ENCODE peak calls at places on chromosomes 2 and 18, in ten cellular contexts. One of them, this sample, is unnamed.
A peak's percentile ranks its signal among the peaks of the same experiment; 100 is the strongest.

GRCh38 chr2:26061539-26061938 is 27.7 kb downstream of the RAB10 start:
- ATAC-seq in activated T-helper 17 cell treated with anti-CD3 and anti-CD28 coated beads, Interleukin-2, amount 50 U/mL, for 72 hours: no peak
- ATAC-seq in RWPE2: no peak
- ATAC-seq in A549: no peak
- ATAC-seq in aorta: no peak
- ATAC-seq in gastrocnemius medialis: no peak
- ATAC-seq in activated T-cell treated with anti-CD3 and anti-CD28 coated beads, Interleukin-2, amount 50 U/mL, for 72 hours: no peak
- ATAC-seq in activated naive CD8-positive, alpha-beta T cell treated with anti-CD3 and anti-CD28 coated beads, Interleukin-2, amount 50 U/mL, for 24 hours: no peak
- ATAC-seq in T-cell: no peak
- ATAC-seq in heart right ventricle: no peak
- ATAC-seq in this sample: no peak

GRCh38 chr2:120647487-120647886 is 88.2 kb upstream of the GLI2 start:
- ATAC-seq in T-cell: no peak
- ATAC-seq in activated T-cell treated with anti-CD3 and anti-CD28 coated beads, Interleukin-2, amount 50 U/mL, for 72 hours: no peak
- ATAC-seq in aorta: no peak
- ATAC-seq in activated naive CD8-positive, alpha-beta T cell treated with anti-CD3 and anti-CD28 coated beads, Interleukin-2, amount 50 U/mL, for 24 hours: no peak
- ATAC-seq in gastrocnemius medialis: no peak
- ATAC-seq in RWPE2: no peak
- ATAC-seq in A549: no peak
- ATAC-seq in activated T-helper 17 cell treated with anti-CD3 and anti-CD28 coated beads, Interleukin-2, amount 50 U/mL, for 72 hours: no peak
- ATAC-seq in heart right ventricle: no peak
- ATAC-seq in this sample: no peak

GRCh38 chr18:70462078-70462439 is 173.2 kb downstream of the SOCS6 start:
- ATAC-seq in T-cell: no peak
- ATAC-seq in gastrocnemius medialis: no peak
- ATAC-seq in aorta: no peak
- ATAC-seq in heart right ventricle: no peak
- ATAC-seq in A549: no peak
- ATAC-seq in activated T-cell treated with anti-CD3 and anti-CD28 coated beads, Interleukin-2, amount 50 U/mL, for 72 hours: no peak
- ATAC-seq in activated naive CD8-positive, alpha-beta T cell treated with anti-CD3 and anti-CD28 coated beads, Interleukin-2, amount 50 U/mL, for 24 hours: no peak
- ATAC-seq in RWPE2: no peak
- ATAC-seq in activated T-helper 17 cell treated with anti-CD3 and anti-CD28 coated beads, Interleukin-2, amount 50 U/mL, for 72 hours: no peak
- ATAC-seq in this sample: no peak

GRCh38 chr18:8826514-8826913 is 121.2 kb downstream of the MTCL1 start:
- ATAC-seq in activated T-helper 17 cell treated with anti-CD3 and anti-CD28 coated beads, Interleukin-2, amount 50 U/mL, for 72 hours: no peak
- ATAC-seq in A549: no peak
- ATAC-seq in RWPE2: no peak
- ATAC-seq in activated naive CD8-positive, alpha-beta T cell treated with anti-CD3 and anti-CD28 coated beads, Interleukin-2, amount 50 U/mL, for 24 hours: no peak
- ATAC-seq in gastrocnemius medialis: no peak
- ATAC-seq in aorta: no peak
- ATAC-seq in activated T-cell treated with anti-CD3 and anti-CD28 coated beads, Interleukin-2, amount 50 U/mL, for 72 hours: no peak
- ATAC-seq in T-cell: no peak
- ATAC-seq in heart right ventricle: no peak
- ATAC-seq in this sample: no peak

GRCh38 chr18:48940854-48941531 is 9.8 kb downstream of the SMAD7 start:
- ATAC-seq in A549: no peak
- ATAC-seq in aorta: no peak
- ATAC-seq in activated naive CD8-positive, alpha-beta T cell treated with anti-CD3 and anti-CD28 coated beads, Interleukin-2, amount 50 U/mL, for 24 hours: peak; percentile 90
- ATAC-seq in activated T-cell treated with anti-CD3 and anti-CD28 coated beads, Interleukin-2, amount 50 U/mL, for 72 hours: peak; percentile 87
- ATAC-seq in gastrocnemius medialis: no peak
- ATAC-seq in T-cell: peak; percentile 89
- ATAC-seq in activated T-helper 17 cell treated with anti-CD3 and anti-CD28 coated beads, Interleukin-2, amount 50 U/mL, for 72 hours: peak; percentile 78
- ATAC-seq in heart right ventricle: no peak
- ATAC-seq in RWPE2: no peak
- ATAC-seq in this sample: peak; percentile 89

GRCh38 chr2:234708717-234709116 is 211.8 kb upstream of the ARL4C start:
- ATAC-seq in RWPE2: no peak
- ATAC-seq in A549: no peak
- ATAC-seq in gastrocnemius medialis: no peak
- ATAC-seq in aorta: no peak
- ATAC-seq in T-cell: no peak
- ATAC-seq in activated naive CD8-positive, alpha-beta T cell treated with anti-CD3 and anti-CD28 coated beads, Interleukin-2, amount 50 U/mL, for 24 hours: no peak
- ATAC-seq in activated T-helper 17 cell treated with anti-CD3 and anti-CD28 coated beads, Interleukin-2, amount 50 U/mL, for 72 hours: no peak
- ATAC-seq in heart right ventricle: no peak
- ATAC-seq in activated T-cell treated with anti-CD3 and anti-CD28 coated beads, Interleukin-2, amount 50 U/mL, for 72 hours: no peak
- ATAC-seq in this sample: no peak

GRCh38 chr18:34957119-34957863 is 83.9 kb upstream of the MAPRE2 start:
- ATAC-seq in RWPE2: no peak
- ATAC-seq in T-cell: no peak
- ATAC-seq in activated T-helper 17 cell treated with anti-CD3 and anti-CD28 coated beads, Interleukin-2, amount 50 U/mL, for 72 hours: no peak
- ATAC-seq in heart right ventricle: peak; percentile 20
- ATAC-seq in activated T-cell treated with anti-CD3 and anti-CD28 coated beads, Interleukin-2, amount 50 U/mL, for 72 hours: no peak
- ATAC-seq in A549: no peak
- ATAC-seq in activated naive CD8-positive, alpha-beta T cell treated with anti-CD3 and anti-CD28 coated beads, Interleukin-2, amount 50 U/mL, for 24 hours: no peak
- ATAC-seq in aorta: no peak
- ATAC-seq in gastrocnemius medialis: peak; percentile 17
- ATAC-seq in this sample: no peak

GRCh38 chr2:206766057-206766930 is 888 bp downstream of the FASTKD2 start:
- ATAC-seq in gastrocnemius medialis: no peak
- ATAC-seq in A549: no peak
- ATAC-seq in aorta: no peak
- ATAC-seq in T-cell: no peak
- ATAC-seq in activated T-cell treated with anti-CD3 and anti-CD28 coated beads, Interleukin-2, amount 50 U/mL, for 72 hours: no peak
- ATAC-seq in RWPE2: no peak
- ATAC-seq in heart right ventricle: no peak
- ATAC-seq in activated naive CD8-positive, alpha-beta T cell treated with anti-CD3 and anti-CD28 coated beads, Interleukin-2, amount 50 U/mL, for 24 hours: no peak
- ATAC-seq in activated T-helper 17 cell treated with anti-CD3 and anti-CD28 coated beads, Interleukin-2, amount 50 U/mL, for 72 hours: no peak
- ATAC-seq in this sample: no peak

GRCh38 chr18:55228191-55228590 is 268.9 kb upstream of the CCDC68 start:
- ATAC-seq in activated T-helper 17 cell treated with anti-CD3 and anti-CD28 coated beads, Interleukin-2, amount 50 U/mL, for 72 hours: no peak
- ATAC-seq in aorta: no peak
- ATAC-seq in heart right ventricle: peak; percentile 39
- ATAC-seq in RWPE2: no peak
- ATAC-seq in A549: peak; percentile 39
- ATAC-seq in T-cell: no peak
- ATAC-seq in gastrocnemius medialis: no peak
- ATAC-seq in activated naive CD8-positive, alpha-beta T cell treated with anti-CD3 and anti-CD28 coated beads, Interleukin-2, amount 50 U/mL, for 24 hours: no peak
- ATAC-seq in activated T-cell treated with anti-CD3 and anti-CD28 coated beads, Interleukin-2, amount 50 U/mL, for 72 hours: no peak
- ATAC-seq in this sample: no peak

GRCh38 chr2:64035067-64035942 is 16.1 kb upstream of the VPS54 start:
- ATAC-seq in activated T-cell treated with anti-CD3 and anti-CD28 coated beads, Interleukin-2, amount 50 U/mL, for 72 hours: peak; percentile 78
- ATAC-seq in T-cell: no peak
- ATAC-seq in A549: no peak
- ATAC-seq in activated naive CD8-positive, alpha-beta T cell treated with anti-CD3 and anti-CD28 coated beads, Interleukin-2, amount 50 U/mL, for 24 hours: peak; percentile 21
- ATAC-seq in heart right ventricle: no peak
- ATAC-seq in activated T-helper 17 cell treated with anti-CD3 and anti-CD28 coated beads, Interleukin-2, amount 50 U/mL, for 72 hours: peak; percentile 69
- ATAC-seq in gastrocnemius medialis: no peak
- ATAC-seq in aorta: no peak
- ATAC-seq in RWPE2: no peak
- ATAC-seq in this sample: no peak

GRCh38 chr18:41604964-41605363 is 350.1 kb upstream of the PIK3C3 start:
- ATAC-seq in heart right ventricle: no peak
- ATAC-seq in activated T-helper 17 cell treated with anti-CD3 and anti-CD28 coated beads, Interleukin-2, amount 50 U/mL, for 72 hours: no peak
- ATAC-seq in aorta: no peak
- ATAC-seq in activated naive CD8-positive, alpha-beta T cell treated with anti-CD3 and anti-CD28 coated beads, Interleukin-2, amount 50 U/mL, for 24 hours: no peak
- ATAC-seq in gastrocnemius medialis: no peak
- ATAC-seq in RWPE2: no peak
- ATAC-seq in activated T-cell treated with anti-CD3 and anti-CD28 coated beads, Interleukin-2, amount 50 U/mL, for 72 hours: no peak
- ATAC-seq in A549: no peak
- ATAC-seq in T-cell: no peak
- ATAC-seq in this sample: no peak

GRCh38 chr2:66714651-66715050 is 279.7 kb downstream of the MEIS1 start:
- ATAC-seq in gastrocnemius medialis: no peak
- ATAC-seq in aorta: no peak
- ATAC-seq in heart right ventricle: no peak
- ATAC-seq in RWPE2: no peak
- ATAC-seq in T-cell: no peak
- ATAC-seq in activated T-cell treated with anti-CD3 and anti-CD28 coated beads, Interleukin-2, amount 50 U/mL, for 72 hours: no peak
- ATAC-seq in activated naive CD8-positive, alpha-beta T cell treated with anti-CD3 and anti-CD28 coated beads, Interleukin-2, amount 50 U/mL, for 24 hours: no peak
- ATAC-seq in A549: no peak
- ATAC-seq in activated T-helper 17 cell treated with anti-CD3 and anti-CD28 coated beads, Interleukin-2, amount 50 U/mL, for 72 hours: no peak
- ATAC-seq in this sample: no peak

GRCh38 chr18:13120967-13121586 is 97.5 kb upstream of the LDLRAD4 start:
- ATAC-seq in activated T-helper 17 cell treated with anti-CD3 and anti-CD28 coated beads, Interleukin-2, amount 50 U/mL, for 72 hours: no peak
- ATAC-seq in T-cell: no peak
- ATAC-seq in A549: no peak
- ATAC-seq in gastrocnemius medialis: no peak
- ATAC-seq in activated naive CD8-positive, alpha-beta T cell treated with anti-CD3 and anti-CD28 coated beads, Interleukin-2, amount 50 U/mL, for 24 hours: no peak
- ATAC-seq in heart right ventricle: peak; percentile 49
- ATAC-seq in RWPE2: no peak
- ATAC-seq in aorta: no peak
- ATAC-seq in activated T-cell treated with anti-CD3 and anti-CD28 coated beads, Interleukin-2, amount 50 U/mL, for 72 hours: no peak
- ATAC-seq in this sample: no peak

GRCh38 chr2:172280820-172281454 is 146.4 kb upstream of the ITGA6 start:
- ATAC-seq in activated T-cell treated with anti-CD3 and anti-CD28 coated beads, Interleukin-2, amount 50 U/mL, for 72 hours: no peak
- ATAC-seq in T-cell: no peak
- ATAC-seq in activated naive CD8-positive, alpha-beta T cell treated with anti-CD3 and anti-CD28 coated beads, Interleukin-2, amount 50 U/mL, for 24 hours: no peak
- ATAC-seq in RWPE2: no peak
- ATAC-seq in activated T-helper 17 cell treated with anti-CD3 and anti-CD28 coated beads, Interleukin-2, amount 50 U/mL, for 72 hours: no peak
- ATAC-seq in A549: no peak
- ATAC-seq in aorta: no peak
- ATAC-seq in heart right ventricle: peak; percentile 74
- ATAC-seq in gastrocnemius medialis: no peak
- ATAC-seq in this sample: peak; percentile 73

GRCh38 chr18:58337688-58338087 is 291.2 kb downstream of the ALPK2 start:
- ATAC-seq in A549: no peak
- ATAC-seq in aorta: no peak
- ATAC-seq in gastrocnemius medialis: peak; percentile 51
- ATAC-seq in activated T-helper 17 cell treated with anti-CD3 and anti-CD28 coated beads, Interleukin-2, amount 50 U/mL, for 72 hours: no peak
- ATAC-seq in activated T-cell treated with anti-CD3 and anti-CD28 coated beads, Interleukin-2, amount 50 U/mL, for 72 hours: no peak
- ATAC-seq in T-cell: no peak
- ATAC-seq in activated naive CD8-positive, alpha-beta T cell treated with anti-CD3 and anti-CD28 coated beads, Interleukin-2, amount 50 U/mL, for 24 hours: no peak
- ATAC-seq in heart right ventricle: no peak
- ATAC-seq in RWPE2: no peak
- ATAC-seq in this sample: no peak

GRCh38 chr18:21526463-21526862 is 74.0 kb downstream of the ESCO1 start:
- ATAC-seq in activated naive CD8-positive, alpha-beta T cell treated with anti-CD3 and anti-CD28 coated beads, Interleukin-2, amount 50 U/mL, for 24 hours: no peak
- ATAC-seq in heart right ventricle: no peak
- ATAC-seq in T-cell: no peak
- ATAC-seq in aorta: peak; percentile 36
- ATAC-seq in gastrocnemius medialis: no peak
- ATAC-seq in activated T-cell treated with anti-CD3 and anti-CD28 coated beads, Interleukin-2, amount 50 U/mL, for 72 hours: no peak
- ATAC-seq in RWPE2: no peak
- ATAC-seq in A549: no peak
- ATAC-seq in activated T-helper 17 cell treated with anti-CD3 and anti-CD28 coated beads, Interleukin-2, amount 50 U/mL, for 72 hours: no peak
- ATAC-seq in this sample: no peak

GRCh38 chr2:219072741-219073140 is 12.0 kb upstream of the IHH start:
- ATAC-seq in heart right ventricle: no peak
- ATAC-seq in gastrocnemius medialis: no peak
- ATAC-seq in RWPE2: no peak
- ATAC-seq in A549: no peak
- ATAC-seq in activated naive CD8-positive, alpha-beta T cell treated with anti-CD3 and anti-CD28 coated beads, Interleukin-2, amount 50 U/mL, for 24 hours: no peak
- ATAC-seq in T-cell: no peak
- ATAC-seq in aorta: no peak
- ATAC-seq in activated T-helper 17 cell treated with anti-CD3 and anti-CD28 coated beads, Interleukin-2, amount 50 U/mL, for 72 hours: no peak
- ATAC-seq in activated T-cell treated with anti-CD3 and anti-CD28 coated beads, Interleukin-2, amount 50 U/mL, for 72 hours: no peak
- ATAC-seq in this sample: no peak

GRCh38 chr2:186484062-186484735 is 1.9 kb upstream of the ZC3H15 start:
- ATAC-seq in activated T-helper 17 cell treated with anti-CD3 and anti-CD28 coated beads, Interleukin-2, amount 50 U/mL, for 72 hours: no peak
- ATAC-seq in heart right ventricle: no peak
- ATAC-seq in T-cell: no peak
- ATAC-seq in aorta: no peak
- ATAC-seq in A549: no peak
- ATAC-seq in RWPE2: no peak
- ATAC-seq in activated T-cell treated with anti-CD3 and anti-CD28 coated beads, Interleukin-2, amount 50 U/mL, for 72 hours: no peak
- ATAC-seq in activated naive CD8-positive, alpha-beta T cell treated with anti-CD3 and anti-CD28 coated beads, Interleukin-2, amount 50 U/mL, for 24 hours: no peak
- ATAC-seq in gastrocnemius medialis: no peak
- ATAC-seq in this sample: no peak

GRCh38 chr2:3587021-3587420 is 7.9 kb upstream of the COLEC11 start:
- ATAC-seq in heart right ventricle: no peak
- ATAC-seq in activated T-helper 17 cell treated with anti-CD3 and anti-CD28 coated beads, Interleukin-2, amount 50 U/mL, for 72 hours: no peak
- ATAC-seq in activated T-cell treated with anti-CD3 and anti-CD28 coated beads, Interleukin-2, amount 50 U/mL, for 72 hours: no peak
- ATAC-seq in activated naive CD8-positive, alpha-beta T cell treated with anti-CD3 and anti-CD28 coated beads, Interleukin-2, amount 50 U/mL, for 24 hours: peak; percentile 18
- ATAC-seq in gastrocnemius medialis: no peak
- ATAC-seq in A549: peak; percentile 33
- ATAC-seq in RWPE2: no peak
- ATAC-seq in T-cell: no peak
- ATAC-seq in aorta: no peak
- ATAC-seq in this sample: no peak

GRCh38 chr18:51108330-51108729 is 78.3 kb downstream of the SMAD4 start:
- ATAC-seq in heart right ventricle: no peak
- ATAC-seq in activated T-cell treated with anti-CD3 and anti-CD28 coated beads, Interleukin-2, amount 50 U/mL, for 72 hours: no peak
- ATAC-seq in A549: no peak
- ATAC-seq in activated naive CD8-positive, alpha-beta T cell treated with anti-CD3 and anti-CD28 coated beads, Interleukin-2, amount 50 U/mL, for 24 hours: no peak
- ATAC-seq in gastrocnemius medialis: no peak
- ATAC-seq in activated T-helper 17 cell treated with anti-CD3 and anti-CD28 coated beads, Interleukin-2, amount 50 U/mL, for 72 hours: no peak
- ATAC-seq in aorta: no peak
- ATAC-seq in T-cell: no peak
- ATAC-seq in RWPE2: no peak
- ATAC-seq in this sample: no peak

GRCh38 chr2:20231159-20231558 is 6.2 kb upstream of the SDC1 start:
- ATAC-seq in activated T-cell treated with anti-CD3 and anti-CD28 coated beads, Interleukin-2, amount 50 U/mL, for 72 hours: no peak
- ATAC-seq in activated naive CD8-positive, alpha-beta T cell treated with anti-CD3 and anti-CD28 coated beads, Interleukin-2, amount 50 U/mL, for 24 hours: no peak
- ATAC-seq in aorta: no peak
- ATAC-seq in T-cell: no peak
- ATAC-seq in activated T-helper 17 cell treated with anti-CD3 and anti-CD28 coated beads, Interleukin-2, amount 50 U/mL, for 72 hours: no peak
- ATAC-seq in A549: peak; percentile 35
- ATAC-seq in gastrocnemius medialis: no peak
- ATAC-seq in RWPE2: peak; percentile 0
- ATAC-seq in heart right ventricle: no peak
- ATAC-seq in this sample: no peak

GRCh38 chr2:28341208-28341891 is 51.3 kb upstream of the FOSL2 start:
- ATAC-seq in heart right ventricle: no peak
- ATAC-seq in activated naive CD8-positive, alpha-beta T cell treated with anti-CD3 and anti-CD28 coated beads, Interleukin-2, amount 50 U/mL, for 24 hours: no peak
- ATAC-seq in aorta: no peak
- ATAC-seq in A549: no peak
- ATAC-seq in activated T-helper 17 cell treated with anti-CD3 and anti-CD28 coated beads, Interleukin-2, amount 50 U/mL, for 72 hours: no peak
- ATAC-seq in T-cell: no peak
- ATAC-seq in RWPE2: no peak
- ATAC-seq in gastrocnemius medialis: no peak
- ATAC-seq in activated T-cell treated with anti-CD3 and anti-CD28 coated beads, Interleukin-2, amount 50 U/mL, for 72 hours: no peak
- ATAC-seq in this sample: no peak

GRCh38 chr18:59070181-59070912 is 69.3 kb upstream of the SEC11C start:
- ATAC-seq in activated T-cell treated with anti-CD3 and anti-CD28 coated beads, Interleukin-2, amount 50 U/mL, for 72 hours: peak; percentile 83
- ATAC-seq in gastrocnemius medialis: peak; percentile 94
- ATAC-seq in heart right ventricle: peak; percentile 80
- ATAC-seq in RWPE2: peak; percentile 83
- ATAC-seq in activated naive CD8-positive, alpha-beta T cell treated with anti-CD3 and anti-CD28 coated beads, Interleukin-2, amount 50 U/mL, for 24 hours: peak; percentile 77
- ATAC-seq in aorta: peak; percentile 82
- ATAC-seq in T-cell: peak; percentile 75
- ATAC-seq in activated T-helper 17 cell treated with anti-CD3 and anti-CD28 coated beads, Interleukin-2, amount 50 U/mL, for 72 hours: peak; percentile 69
- ATAC-seq in A549: peak; percentile 96
- ATAC-seq in this sample: peak; percentile 85

GRCh38 chr18:13791181-13791580 is 32.8 kb upstream of the MC5R start:
- ATAC-seq in activated T-helper 17 cell treated with anti-CD3 and anti-CD28 coated beads, Interleukin-2, amount 50 U/mL, for 72 hours: no peak
- ATAC-seq in activated T-cell treated with anti-CD3 and anti-CD28 coated beads, Interleukin-2, amount 50 U/mL, for 72 hours: no peak
- ATAC-seq in gastrocnemius medialis: no peak
- ATAC-seq in activated naive CD8-positive, alpha-beta T cell treated with anti-CD3 and anti-CD28 coated beads, Interleukin-2, amount 50 U/mL, for 24 hours: no peak
- ATAC-seq in heart right ventricle: no peak
- ATAC-seq in RWPE2: peak; percentile 99
- ATAC-seq in T-cell: no peak
- ATAC-seq in A549: no peak
- ATAC-seq in aorta: no peak
- ATAC-seq in this sample: no peak

GRCh38 chr18:10745971-10746370 is 220.1 kb downstream of the NAPG start:
- ATAC-seq in activated T-cell treated with anti-CD3 and anti-CD28 coated beads, Interleukin-2, amount 50 U/mL, for 72 hours: no peak
- ATAC-seq in aorta: no peak
- ATAC-seq in T-cell: no peak
- ATAC-seq in activated naive CD8-positive, alpha-beta T cell treated with anti-CD3 and anti-CD28 coated beads, Interleukin-2, amount 50 U/mL, for 24 hours: no peak
- ATAC-seq in A549: no peak
- ATAC-seq in RWPE2: no peak
- ATAC-seq in gastrocnemius medialis: no peak
- ATAC-seq in activated T-helper 17 cell treated with anti-CD3 and anti-CD28 coated beads, Interleukin-2, amount 50 U/mL, for 72 hours: no peak
- ATAC-seq in heart right ventricle: no peak
- ATAC-seq in this sample: no peak

GRCh38 chr2:159759577-159759976 is 38.4 kb downstream of the CD302 start:
- ATAC-seq in gastrocnemius medialis: no peak
- ATAC-seq in RWPE2: no peak
- ATAC-seq in heart right ventricle: no peak
- ATAC-seq in aorta: no peak
- ATAC-seq in T-cell: no peak
- ATAC-seq in activated naive CD8-positive, alpha-beta T cell treated with anti-CD3 and anti-CD28 coated beads, Interleukin-2, amount 50 U/mL, for 24 hours: no peak
- ATAC-seq in A549: no peak
- ATAC-seq in activated T-cell treated with anti-CD3 and anti-CD28 coated beads, Interleukin-2, amount 50 U/mL, for 72 hours: no peak
- ATAC-seq in activated T-helper 17 cell treated with anti-CD3 and anti-CD28 coated beads, Interleukin-2, amount 50 U/mL, for 72 hours: no peak
- ATAC-seq in this sample: no peak

GRCh38 chr18:7946724-7947377 is 379.7 kb downstream of the PTPRM start:
- ATAC-seq in gastrocnemius medialis: no peak
- ATAC-seq in activated T-cell treated with anti-CD3 and anti-CD28 coated beads, Interleukin-2, amount 50 U/mL, for 72 hours: peak; percentile 37
- ATAC-seq in A549: peak; percentile 63
- ATAC-seq in RWPE2: peak; percentile 67
- ATAC-seq in activated T-helper 17 cell treated with anti-CD3 and anti-CD28 coated beads, Interleukin-2, amount 50 U/mL, for 72 hours: no peak
- ATAC-seq in aorta: no peak
- ATAC-seq in activated naive CD8-positive, alpha-beta T cell treated with anti-CD3 and anti-CD28 coated beads, Interleukin-2, amount 50 U/mL, for 24 hours: no peak
- ATAC-seq in T-cell: peak; percentile 36
- ATAC-seq in heart right ventricle: peak; percentile 79
- ATAC-seq in this sample: no peak

GRCh38 chr18:22286576-22286975 is 117.2 kb downstream of the GATA6 start:
- ATAC-seq in RWPE2: peak; percentile 90
- ATAC-seq in aorta: peak; percentile 64
- ATAC-seq in activated naive CD8-positive, alpha-beta T cell treated with anti-CD3 and anti-CD28 coated beads, Interleukin-2, amount 50 U/mL, for 24 hours: no peak
- ATAC-seq in T-cell: no peak
- ATAC-seq in activated T-helper 17 cell treated with anti-CD3 and anti-CD28 coated beads, Interleukin-2, amount 50 U/mL, for 72 hours: no peak
- ATAC-seq in activated T-cell treated with anti-CD3 and anti-CD28 coated beads, Interleukin-2, amount 50 U/mL, for 72 hours: no peak
- ATAC-seq in A549: peak; percentile 74
- ATAC-seq in gastrocnemius medialis: no peak
- ATAC-seq in heart right ventricle: peak; percentile 59
- ATAC-seq in this sample: no peak